ENCODE peak calls at places on chromosomes 2 and 18, in four cellular contexts. G is Panc1, F is K562, V is HepG2. X is an unnamed sample.

GRCh38 chr2:234081970-234082822 is 31.7 kb downstream of the SPP2 start:
- DNase-seq in V (peak), G (no peak), F (no peak), X (no peak)

GRCh38 chr2:216222650-216223352 is 113.7 kb downstream of the XRCC5 start:
- DNase-seq in F (no peak), V (no peak), G (peak), X (no peak)

GRCh38 chr18:46152436-46152807 is 48.2 kb downstream of the HAUS1 start:
- DNase-seq in G (peak), V (no peak), F (no peak), X (no peak)

GRCh38 chr2:188773075-188773474 is 201.1 kb upstream of the COL3A1 start:
- DNase-seq in G (no peak), V (no peak), F (no peak), X (no peak)

GRCh38 chr2:55965966-55966365 is 42.4 kb upstream of the EFEMP1 start:
- DNase-seq in V (no peak), F (no peak), G (no peak), X (no peak)

GRCh38 chr2:64639691-64640090 is 14.0 kb downstream of the SERTAD2 start:
- DNase-seq in F (no peak), V (no peak), G (no peak), X (no peak)

GRCh38 chr2:233967163-233967562 is 50.0 kb downstream of the TRPM8 start:
- DNase-seq in G (no peak), F (no peak), V (no peak), X (no peak)

GRCh38 chr2:209426432-209426831 is 2.6 kb downstream of the MAP2 start:
- DNase-seq in G (no peak), F (no peak), V (no peak), X (no peak)

GRCh38 chr2:237025090-237025865 is 60.4 kb upstream of the COPS8 start:
- DNase-seq in G (no peak), F (no peak), V (peak), X (peak)

GRCh38 chr2:151361674-151362380 is 4.4 kb downstream of the TNFAIP6 start:
- DNase-seq in G (no peak), F (no peak), V (no peak), X (no peak)

GRCh38 chr18:35776481-35776880 is 194.9 kb downstream of the GALNT1 start:
- DNase-seq in V (no peak), G (no peak), F (no peak), X (no peak)

GRCh38 chr2:237865623-237866041 is 6.2 kb downstream of the RAMP1 start:
- DNase-seq in F (no peak), G (no peak), V (no peak), X (no peak)

GRCh38 chr2:110115291-110116032 is at the start of gene MALL:
- DNase-seq in F (no peak), V (no peak), G (no peak), X (peak)

GRCh38 chr2:183339311-183339710 is 215.1 kb downstream of the NUP35 start:
- DNase-seq in G (no peak), V (no peak), F (no peak), X (no peak)

GRCh38 chr2:192487636-192488035 is 292.9 kb upstream of the TMEFF2 start:
- DNase-seq in V (no peak), F (no peak), G (no peak), X (no peak)

GRCh38 chr18:33755918-33756590 is 178.0 kb downstream of the ASXL3 start:
- DNase-seq in G (peak), V (no peak), F (no peak), X (no peak)

GRCh38 chr2:1744446-1745170 is at the start of gene PXDN:
- DNase-seq in G (no peak), F (no peak), V (no peak), X (no peak)
- TF ChIP-seq TCF7L2 in G (no peak), F (no peak), V (no peak), X (no peak)

GRCh38 chr18:61606759-61607158 is 273.5 kb downstream of the CDH20 start:
- DNase-seq in G (peak), F (no peak), V (no peak), X (peak)

GRCh38 chr18:61606068-61606660 is 272.9 kb downstream of the CDH20 start:
- DNase-seq in G (no peak), V (no peak), F (no peak), X (no peak)

GRCh38 chr18:61605376-61606067 is 272.3 kb downstream of the CDH20 start:
- DNase-seq in F (no peak), G (no peak), V (no peak), X (no peak)

GRCh38 chr18:61600422-61600821 is 267.2 kb downstream of the CDH20 start:
- DNase-seq in G (no peak), F (no peak), V (no peak), X (no peak)

DNA sequence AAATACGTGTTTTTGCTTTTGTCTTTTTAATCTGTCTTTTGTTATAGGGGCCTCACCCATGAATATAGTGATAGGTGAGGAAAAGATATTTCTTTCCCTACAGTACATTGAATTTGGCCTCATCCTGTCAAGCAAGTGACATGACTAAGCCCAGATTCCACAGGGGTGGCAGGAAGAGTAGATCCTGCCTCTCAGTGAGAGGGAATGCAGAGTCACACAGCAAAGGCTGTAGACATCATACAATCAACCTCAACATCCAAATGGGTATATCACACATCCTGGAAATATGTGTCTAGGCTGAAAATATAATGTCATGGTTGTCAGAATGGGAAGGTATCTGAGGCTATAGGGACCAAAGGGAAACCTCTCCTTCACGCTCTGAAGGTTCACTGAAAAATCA is 269.6 kb downstream of the CDH20 start:
- DNase-seq in V (no peak), F (no peak), G (no peak), X (no peak)
- TF ChIP-seq TCF7L2 in V (no peak), F (no peak), G (no peak), X (no peak)

GRCh38 chr2:85194780-85195480 is 61.7 kb downstream of the TCF7L1 start:
- DNase-seq in G (no peak), V (no peak), F (no peak), X (no peak)

GRCh38 chr2:85195956-85196355 is 62.8 kb downstream of the TCF7L1 start:
- DNase-seq in V (no peak), G (no peak), F (no peak), X (no peak)

DNA sequence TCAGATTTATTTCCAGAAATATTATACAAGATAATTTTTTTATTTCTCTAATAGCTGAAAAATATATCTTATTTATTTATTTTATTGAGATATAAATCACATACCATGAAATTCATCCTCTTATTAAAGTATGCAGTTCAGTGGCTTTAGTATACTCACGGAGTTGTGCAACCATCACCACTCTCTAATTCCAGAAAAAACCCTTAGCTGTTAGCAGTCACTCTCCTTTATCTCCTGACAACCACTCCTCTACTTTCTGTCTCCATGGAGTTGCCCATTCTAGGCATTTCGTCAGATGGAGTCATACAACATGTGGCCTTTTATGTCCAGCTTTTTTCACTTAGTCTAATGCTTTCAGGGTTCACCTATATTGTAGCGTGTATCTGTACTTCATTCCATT is 66.5 kb downstream of the TCF7L1 start:
- DNase-seq in V (no peak), G (no peak), F (no peak), X (no peak)
- TF ChIP-seq TCF7L2 in V (no peak), G (no peak), F (no peak), X (no peak)

GRCh38 chr18:14907420-14907819 is 159.4 kb downstream of the ANKRD30B start:
- DNase-seq in G (no peak), F (no peak), V (no peak), X (no peak)
- TF ChIP-seq TCF7L2 in G (no peak), F (no peak), V (no peak), X (no peak)

GRCh38 chr18:24528857-24529256 is 68.4 kb downstream of the HRH4 start:
- DNase-seq in F (no peak), V (no peak), G (no peak), X (no peak)
- TF ChIP-seq TCF7L2 in F (no peak), V (no peak), G (no peak), X (no peak)

DNA sequence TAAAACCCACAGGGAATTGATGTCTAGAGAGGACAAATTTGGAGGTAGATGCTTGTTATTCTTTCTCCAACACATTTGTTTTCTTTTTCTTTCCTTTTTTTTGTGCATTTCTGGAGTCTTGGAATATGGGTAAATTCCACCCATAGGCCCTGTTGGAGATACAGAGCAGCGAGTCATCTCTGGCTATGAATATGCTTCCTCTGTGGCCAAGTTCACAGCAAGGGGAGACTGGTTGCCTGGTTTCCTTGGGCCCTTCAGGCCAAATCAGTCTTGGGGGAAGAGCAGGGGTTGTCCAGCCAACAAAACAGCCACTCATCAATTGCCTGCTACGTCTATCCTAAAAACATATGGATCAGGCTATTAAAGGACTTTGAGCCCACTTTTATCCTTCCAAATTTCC is 27.5 kb downstream of the SP100 start:
- DNase-seq in V (no peak), F (no peak), G (no peak), X (no peak)
- TF ChIP-seq TCF7L2 in V (no peak), F (no peak), G (no peak), X (no peak)

DNA sequence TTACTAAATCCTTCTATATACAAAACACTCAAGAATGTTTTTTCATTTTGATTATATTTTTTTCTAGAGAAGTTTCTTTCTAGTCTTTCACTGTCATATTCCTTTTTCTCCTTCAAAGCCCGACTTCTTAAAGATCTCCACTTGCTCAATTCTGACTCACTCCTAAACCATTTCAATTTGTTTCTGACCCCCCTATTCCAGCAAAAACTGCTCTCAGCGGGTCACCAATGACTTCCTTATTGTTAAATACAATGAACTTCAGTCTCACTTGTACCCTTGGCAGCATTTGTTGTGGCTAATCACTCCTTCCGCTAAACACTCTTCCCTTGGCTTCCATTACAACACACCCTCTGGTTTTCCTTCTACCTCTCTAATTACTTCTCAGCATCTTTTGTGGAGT is 111.1 kb upstream of the RBBP8 start:
- DNase-seq in F (no peak), V (no peak), G (no peak), X (peak)
- TF ChIP-seq TCF7L2 in F (no peak), V (no peak), G (no peak), X (no peak)